ENCODE peak calls at places on chromosome 5, in six cellular contexts. O, D, M, A, Q and F are unnamed samples.

GRCh38 chr5:17317499-17317898 is 100.1 kb downstream of the BASP1 start:
- ATAC-seq in D (peak), A (no peak), Q (no peak), O (no peak), M (peak), F (no peak)

GRCh38 chr5:33929925-33930690 is 6.1 kb upstream of the RXFP3 start:
- ATAC-seq in M (peak), D (no peak), O (no peak), A (no peak), Q (no peak), F (no peak)

GRCh38 chr5:54148858-54149257 is 161.5 kb downstream of the ARL15 start:
- ATAC-seq in D (no peak), O (no peak), M (no peak), A (no peak), Q (no peak), F (no peak)

GRCh38 chr5:115607935-115608334 is 5.7 kb upstream of the TICAM2 start:
- ATAC-seq in Q (no peak), M (no peak), A (no peak), O (no peak), D (no peak), F (no peak)

GRCh38 chr5:92687793-92688467 is 893.1 kb downstream of the NR2F1-AS1 start:
- ATAC-seq in O (peak), D (no peak), Q (no peak), M (peak), A (peak), F (no peak)

GRCh38 chr5:102930244-102930643 is 175.1 kb downstream of the PAM start:
- ATAC-seq in A (no peak), Q (no peak), D (no peak), O (no peak), M (no peak), F (no peak)

GRCh38 chr5:93578813-93579560 is 2.0 kb downstream of the NR2F1-AS1 start:
- ATAC-seq in Q (no peak), A (no peak), O (no peak), D (peak), M (no peak), F (no peak)

GRCh38 chr5:143509758-143510221 is 106.3 kb upstream of the NR3C1 start:
- ATAC-seq in O (no peak), A (no peak), Q (no peak), M (peak), D (no peak), F (no peak)

GRCh38 chr5:96007051-96007450 is 45.4 kb upstream of the ELL2 start:
- ATAC-seq in M (no peak), Q (no peak), D (no peak), A (no peak), O (no peak), F (no peak)

GRCh38 chr5:56302027-56302426 is 68.9 kb upstream of the ANKRD55 start:
- ATAC-seq in Q (no peak), O (no peak), M (no peak), A (no peak), D (no peak), F (no peak)

GRCh38 chr5:72882989-72883388 is 66.5 kb downstream of the TNPO1 start:
- ATAC-seq in A (no peak), M (no peak), O (no peak), D (no peak), Q (no peak), F (no peak)

GRCh38 chr5:151578326-151579025 is 12.7 kb downstream of the FAT2 start:
- ATAC-seq in A (no peak), Q (no peak), M (no peak), D (no peak), O (no peak), F (no peak)

GRCh38 chr5:179209359-179210150 is 135.7 kb downstream of the ADAMTS2 start:
- ATAC-seq in A (no peak), M (no peak), D (peak), O (no peak), Q (no peak), F (no peak)

GRCh38 chr5:71932649-71933338 is 174.5 kb upstream of the MAP1B start:
- ATAC-seq in D (peak), Q (peak), A (peak), M (no peak), O (peak), F (peak)

GRCh38 chr5:44048268-44048984 is 340.8 kb downstream of the FGF10 start:
- ATAC-seq in M (peak), A (no peak), O (no peak), D (no peak), Q (no peak), F (peak)

GRCh38 chr5:169670769-169671525 is 33.9 kb downstream of the DOCK2 start:
- ATAC-seq in D (no peak), Q (no peak), A (no peak), O (no peak), M (peak), F (no peak)

GRCh38 chr5:140312067-140312790 is 9.3 kb upstream of the PFDN1 start:
- ATAC-seq in Q (peak), D (peak), M (no peak), O (no peak), A (peak), F (peak)

GRCh38 chr5:158819840-158820620 is 279.7 kb downstream of the EBF1 start:
- ATAC-seq in M (peak), Q (no peak), O (no peak), A (no peak), D (peak), F (no peak)

GRCh38 chr5:170499621-170500020 is 4.2 kb upstream of the KCNIP1 start:
- ATAC-seq in A (no peak), D (no peak), M (no peak), O (no peak), Q (no peak), F (no peak)

GRCh38 chr5:108345541-108346171 is 36.2 kb downstream of the FBXL17 start:
- ATAC-seq in O (peak), Q (peak), A (peak), M (peak), D (no peak), F (no peak)

DNA sequence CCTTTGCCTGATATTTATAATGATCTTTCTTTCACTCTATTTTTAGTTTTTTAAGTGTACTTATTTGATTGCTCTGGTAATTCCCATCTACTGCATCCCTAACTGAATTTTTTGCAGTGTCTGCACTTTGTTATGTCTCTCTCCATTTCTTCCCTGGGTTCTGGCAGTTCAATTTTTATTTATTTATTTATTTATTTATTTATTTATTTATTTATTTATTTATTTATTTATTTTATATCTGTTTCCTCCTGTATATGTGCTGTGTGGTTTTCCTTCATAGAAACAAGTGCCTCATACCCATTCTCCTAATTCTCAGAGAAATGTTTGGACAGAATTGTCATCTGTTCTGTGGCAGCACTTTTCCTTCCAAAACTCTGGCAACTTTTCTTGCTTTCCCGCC is 2370.8 kb upstream of the WWC1 start:
- ATAC-seq in D (no peak), Q (no peak), M (no peak), O (no peak), A (no peak), F (no peak)
- TF ChIP-seq EP300 in D (no peak), Q (no peak), M (no peak), O (no peak), A (no peak), F (no peak)

GRCh38 chr5:165201364-165202143 is 1696.1 kb downstream of the MAT2B start:
- ATAC-seq in O (no peak), M (peak), A (no peak), Q (no peak), D (peak), F (no peak)
- TF ChIP-seq EP300 in O (no peak), M (no peak), A (no peak), Q (no peak), D (no peak), F (no peak)

DNA sequence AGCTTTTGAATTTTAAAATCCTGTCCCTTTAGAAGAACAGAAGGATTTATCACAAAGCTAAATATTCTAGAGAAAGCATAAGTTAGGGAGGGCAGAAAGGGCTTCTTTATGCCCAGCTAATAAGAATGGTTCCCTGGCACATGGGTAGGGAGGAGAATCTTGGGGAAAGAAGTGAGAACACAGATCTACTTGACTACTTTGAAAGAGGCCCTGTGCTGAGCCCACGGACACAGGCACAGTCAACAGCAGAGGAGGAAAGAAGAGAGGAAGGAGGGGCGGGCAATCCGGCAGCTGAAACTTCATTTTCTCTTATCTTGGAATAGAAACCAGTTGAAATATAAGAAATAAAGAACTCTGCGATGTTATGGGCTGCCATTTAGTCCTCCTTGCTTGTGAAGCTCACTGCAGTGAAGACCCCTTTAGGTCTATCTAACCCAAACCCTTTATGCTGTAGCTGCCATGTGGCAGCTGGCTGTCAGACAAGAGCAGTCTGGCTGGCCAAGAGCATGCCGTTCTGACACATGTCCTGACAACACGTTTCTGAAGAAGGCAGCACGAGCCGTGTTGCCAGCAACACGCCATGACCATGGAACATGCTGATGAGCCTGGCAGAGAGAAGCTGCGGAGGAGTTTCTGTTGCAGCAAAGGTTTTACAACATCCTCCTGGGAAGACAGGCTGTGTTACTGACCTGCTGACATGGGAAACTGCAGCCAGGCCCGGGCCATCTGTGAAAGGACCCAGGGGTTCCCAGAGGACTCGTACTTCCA is 34.2 kb downstream of the ABLIM3 start:
- ATAC-seq in Q (no peak), D (peak), A (no peak), M (no peak), O (no peak), F (peak)
- TF ChIP-seq EP300 in Q (no peak), D (no peak), A (no peak), M (no peak), O (no peak), F (no peak)

GRCh38 chr5:157497875-157498611 is 38.0 kb downstream of the NIPAL4 start:
- ATAC-seq in O (no peak), Q (no peak), D (no peak), M (no peak), A (no peak), F (no peak)
- TF ChIP-seq EP300 in O (no peak), Q (no peak), D (no peak), M (no peak), A (no peak), F (no peak)

GRCh38 chr5:164967354-164967753 is 1461.9 kb downstream of the MAT2B start:
- ATAC-seq in O (no peak), A (no peak), Q (no peak), D (no peak), M (no peak), F (no peak)
- TF ChIP-seq EP300 in O (no peak), A (no peak), Q (no peak), D (no peak), M (no peak), F (no peak)

GRCh38 chr5:155189476-155189875 is 175.9 kb downstream of the KIF4B start:
- ATAC-seq in A (no peak), O (no peak), D (no peak), M (no peak), Q (no peak), F (no peak)
- TF ChIP-seq EP300 in A (no peak), O (no peak), D (no peak), M (no peak), Q (no peak), F (no peak)

DNA sequence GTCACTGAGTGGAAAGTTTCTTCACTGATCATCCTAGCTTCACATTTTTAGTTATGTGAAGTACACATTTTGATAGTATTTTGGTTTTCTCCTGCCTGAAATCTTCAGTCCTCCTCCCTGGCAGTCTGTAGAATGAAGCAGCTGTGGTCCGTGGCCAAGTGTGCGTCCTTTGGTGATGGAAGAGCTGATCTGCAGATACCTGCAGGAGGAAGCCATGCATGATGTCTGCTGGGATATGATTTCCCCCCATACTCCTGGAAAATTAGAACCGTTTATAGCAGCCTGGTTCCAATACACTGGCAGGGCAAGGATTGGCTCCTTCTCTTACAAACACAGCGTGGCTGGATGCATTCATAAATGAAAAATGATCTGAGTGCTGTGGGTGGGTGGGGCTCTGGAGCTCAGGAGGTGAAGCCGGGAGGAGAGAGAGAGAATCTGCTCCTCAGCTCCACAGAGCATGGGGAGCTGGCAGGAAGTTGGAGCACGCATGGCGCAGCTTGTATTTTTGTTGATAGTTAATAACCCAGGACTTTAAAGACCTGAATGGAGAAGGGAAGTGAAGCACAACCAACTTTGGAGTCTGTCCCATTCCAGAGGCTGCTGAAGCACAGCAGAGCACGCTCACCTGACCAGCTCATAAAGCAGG is 238.3 kb downstream of the GOLPH3 start:
- ATAC-seq in A (peak), Q (no peak), D (peak), M (no peak), O (no peak), F (no peak)
- TF ChIP-seq EP300 in A (no peak), Q (no peak), D (no peak), M (no peak), O (no peak), F (no peak)